ENCODE peak calls at places on chromosomes 5 and 9, in four cellular contexts. C, Z, T and S are unnamed samples.

GRCh38 chr5:68965926-68966325 is 127.9 kb upstream of the SLC30A5 start:
- DNase-seq in C (no peak), Z (no peak), T (no peak), S (no peak)

GRCh38 chr9:92563701-92564100 is 27.9 kb upstream of the ECM2 start:
- DNase-seq in C (no peak), Z (no peak), T (no peak), S (no peak)

GRCh38 chr5:141420855-141421488 is at the start of gene PCDHGA11:
- DNase-seq in C (peak), Z (no peak), T (no peak), S (peak)

GRCh38 chr9:72476617-72477375 is 44.6 kb upstream of the TMC1 start:
- DNase-seq in C (no peak), Z (peak), T (no peak), S (no peak)

GRCh38 chr9:20685769-20686168 is 1.7 kb downstream of the FOCAD start:
- DNase-seq in C (no peak), Z (no peak), T (no peak), S (no peak)

GRCh38 chr9:93496285-93496684 is 42.9 kb upstream of the FAM120AOS start:
- DNase-seq in C (no peak), Z (no peak), T (no peak), S (no peak)

GRCh38 chr5:25444697-25445096 is 799.9 kb upstream of the CDH10 start:
- DNase-seq in C (no peak), Z (no peak), T (no peak), S (no peak)

GRCh38 chr9:124779368-124780059 is 2.6 kb downstream of the OLFML2A start:
- DNase-seq in C (no peak), Z (peak), T (peak), S (no peak)

GRCh38 chr9:25733336-25733982 is 55.2 kb upstream of the TUSC1 start:
- DNase-seq in C (no peak), Z (no peak), T (no peak), S (no peak)

GRCh38 chr5:1336106-1336561 is 8.8 kb downstream of the CLPTM1L start:
- DNase-seq in C (no peak), Z (no peak), T (no peak), S (no peak)

GRCh38 chr5:82018462-82018861 is 46.6 kb downstream of the ATG10 start:
- DNase-seq in C (no peak), Z (peak), T (no peak), S (no peak)

GRCh38 chr9:110049699-110050450 is 158.1 kb downstream of the C9orf152 start:
- DNase-seq in C (no peak), Z (no peak), T (no peak), S (peak)

GRCh38 chr9:12631866-12632265 is 61.3 kb upstream of the TYRP1 start:
- DNase-seq in C (no peak), Z (no peak), T (no peak), S (no peak)

GRCh38 chr5:127799293-127799905 is 96.2 kb downstream of the CCDC192 start:
- DNase-seq in C (no peak), Z (no peak), T (no peak), S (no peak)

GRCh38 chr9:112112519-112112918 is 62.6 kb downstream of the SUSD1 start:
- DNase-seq in C (no peak), Z (no peak), T (no peak), S (no peak)

GRCh38 chr5:90161399-90161798 is 248.2 kb downstream of the CETN3 start:
- DNase-seq in C (no peak), Z (peak), T (no peak), S (peak)

GRCh38 chr9:38195737-38196161 is 126.7 kb upstream of the SHB start:
- DNase-seq in C (no peak), Z (peak), T (no peak), S (no peak)

GRCh38 chr9:115164511-115164974 is 46.6 kb upstream of the TNC start:
- DNase-seq in C (no peak), Z (peak), T (no peak), S (no peak)

DNA sequence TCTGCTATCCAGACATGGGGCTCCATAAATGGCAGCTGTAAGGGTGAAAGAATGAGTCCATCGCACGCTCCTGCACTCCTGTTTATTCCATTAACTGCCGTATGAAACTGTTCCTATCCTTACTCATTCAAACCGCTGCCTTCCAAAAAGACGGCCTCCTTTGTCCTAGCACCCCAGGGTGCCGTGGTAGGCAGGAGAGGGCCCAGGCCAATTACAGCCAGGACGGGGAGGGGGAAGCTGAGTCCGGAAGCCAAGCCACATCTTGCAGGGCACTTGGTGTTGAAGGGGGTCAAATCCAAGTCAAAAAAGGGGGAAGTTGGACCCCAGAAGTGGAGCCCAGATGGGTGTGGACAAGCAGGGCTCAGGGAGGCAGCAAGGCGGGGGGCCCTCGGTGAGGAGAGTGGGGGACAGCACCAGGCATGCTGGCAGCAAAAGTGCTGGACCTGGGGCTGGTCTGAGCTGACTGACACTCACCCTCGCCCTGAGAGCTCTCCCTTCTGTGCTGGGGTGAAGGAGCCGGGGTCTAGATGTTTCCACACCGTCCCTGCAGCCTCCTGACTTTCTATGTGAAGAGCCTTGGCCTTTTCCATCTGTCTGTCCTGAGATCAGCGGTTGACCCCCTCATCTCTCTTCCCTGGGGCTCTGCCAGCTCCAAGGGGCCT is 63.3 kb downstream of the COL23A1 start:
- DNase-seq in C (no peak), Z (no peak), T (no peak), S (no peak)
- TF ChIP-seq SUZ12 in C (no peak), Z (no peak), T (no peak), S (no peak)

DNA sequence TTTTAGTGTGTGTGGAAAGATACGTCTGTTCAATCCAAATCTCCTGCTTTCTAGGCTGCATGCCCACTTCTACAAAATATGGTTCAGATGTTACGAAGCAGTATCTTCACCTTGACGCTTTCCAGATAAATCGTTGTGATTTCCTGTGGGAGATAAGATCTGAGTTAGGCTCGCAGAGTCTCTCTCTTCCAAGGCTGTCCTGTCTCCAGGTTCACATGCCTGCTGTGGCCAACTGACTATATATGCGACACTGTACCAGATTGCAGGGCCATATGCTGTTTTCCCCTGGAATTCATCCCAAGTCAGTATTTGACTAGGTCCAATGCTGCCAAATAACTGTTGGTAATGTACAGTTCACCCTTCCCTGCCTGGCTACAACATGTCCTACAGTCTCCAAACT is 47.9 kb downstream of the TMEM252 start:
- DNase-seq in C (no peak), Z (no peak), T (no peak), S (no peak)
- TF ChIP-seq SUZ12 in C (no peak), Z (no peak), T (no peak), S (no peak)

GRCh38 chr5:54643679-54644078 is 126.1 kb downstream of the SNX18 start:
- DNase-seq in C (no peak), Z (no peak), T (no peak), S (no peak)
- TF ChIP-seq SUZ12 in C (no peak), Z (no peak), T (no peak), S (no peak)

GRCh38 chr9:78654324-78654723 is 357.4 kb downstream of the PSAT1 start:
- DNase-seq in C (no peak), Z (no peak), T (no peak), S (no peak)
- TF ChIP-seq SUZ12 in C (no peak), Z (no peak), T (no peak), S (no peak)

DNA sequence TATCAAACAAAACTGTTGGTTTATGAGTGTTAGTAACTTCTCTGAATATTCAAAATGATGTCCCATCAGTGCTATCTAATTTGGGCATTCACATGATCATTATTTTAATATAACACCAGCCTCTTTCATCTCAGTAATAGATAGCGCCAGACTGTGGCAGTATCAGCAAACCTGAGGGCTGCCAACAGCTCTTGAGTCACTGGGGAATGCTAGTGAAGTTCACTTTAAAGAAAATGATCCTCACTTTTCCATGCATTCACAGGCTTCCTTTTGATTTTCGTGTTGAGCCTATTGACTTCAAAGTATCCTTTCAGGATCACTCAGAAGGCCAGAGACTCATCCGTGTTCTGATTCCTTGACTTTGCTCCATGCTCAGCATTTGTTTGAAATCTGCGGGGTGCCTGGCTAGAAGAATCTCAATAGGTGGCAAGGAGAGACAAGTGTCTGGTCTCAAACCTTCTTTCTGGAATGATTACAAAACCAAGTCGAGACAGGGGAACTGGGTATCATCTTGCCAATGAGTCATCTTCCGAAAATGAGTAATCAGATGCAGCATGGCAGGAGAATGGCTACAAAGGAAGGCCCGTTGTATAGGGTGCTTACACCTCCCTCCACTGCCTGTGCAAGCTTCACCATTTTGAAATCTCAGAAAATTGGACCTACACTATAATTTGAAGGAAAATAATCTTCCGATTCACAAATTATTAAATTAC is 509.1 kb downstream of the RASEF start:
- DNase-seq in C (no peak), Z (no peak), T (no peak), S (no peak)
- TF ChIP-seq SUZ12 in C (no peak), Z (no peak), T (no peak), S (no peak)

GRCh38 chr5:142821733-142822487 is 51.7 kb downstream of the ARHGAP26 start:
- DNase-seq in C (no peak), Z (peak), T (no peak), S (no peak)
- TF ChIP-seq SUZ12 in C (no peak), Z (no peak), T (no peak), S (no peak)

DNA sequence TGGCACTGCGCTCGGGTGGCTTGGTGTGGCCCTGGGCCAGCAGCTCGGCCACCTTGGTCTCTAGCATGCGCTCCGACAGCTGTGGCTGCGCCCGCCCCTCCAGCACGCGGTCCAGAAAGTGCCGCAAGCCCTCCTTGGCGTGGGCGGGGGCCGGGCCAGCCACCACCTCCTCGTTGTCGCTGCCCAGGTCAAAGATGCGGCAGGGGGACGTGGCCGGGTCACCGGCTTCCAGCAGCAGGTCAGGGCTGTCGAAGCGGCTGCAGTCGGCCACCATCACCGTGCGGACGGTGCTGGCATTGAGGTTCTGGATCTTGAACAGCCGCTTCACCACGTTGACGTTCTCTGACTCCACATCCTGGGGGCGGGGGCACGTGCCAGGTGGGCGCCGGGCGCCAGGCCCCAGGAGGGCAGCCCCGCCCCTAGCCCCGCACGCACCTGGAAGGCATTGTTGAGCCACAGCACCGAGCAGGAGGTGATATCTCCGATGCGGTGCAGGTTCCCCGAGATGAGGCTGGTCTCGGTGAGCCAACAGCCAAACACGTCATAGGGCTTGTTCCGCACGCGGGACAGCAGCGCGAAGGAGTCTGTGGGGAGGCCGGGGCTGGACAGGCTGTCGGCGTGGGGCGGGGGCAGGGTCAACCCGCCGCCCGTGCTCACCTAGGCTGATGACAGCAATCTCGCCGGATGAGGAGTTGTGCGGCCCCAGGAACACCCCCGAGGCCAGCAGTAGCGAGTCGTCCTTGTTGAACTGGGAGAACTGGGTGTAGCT is 2.2 kb downstream of the FBXW5 start:
- DNase-seq in C (no peak), Z (no peak), T (no peak), S (no peak)
- TF ChIP-seq SUZ12 in C (no peak), Z (no peak), T (no peak), S (no peak)

GRCh38 chr5:173716058-173716682 is 99.7 kb upstream of the BOD1 start:
- DNase-seq in C (no peak), Z (no peak), T (no peak), S (no peak)

GRCh38 chr5:173718469-173718868 is 102.0 kb upstream of the BOD1 start:
- DNase-seq in C (no peak), Z (no peak), T (no peak), S (no peak)

GRCh38 chr5:173717959-173718358 is 101.5 kb upstream of the BOD1 start:
- DNase-seq in C (no peak), Z (no peak), T (no peak), S (no peak)

GRCh38 chr5:173714551-173715428 is 98.3 kb upstream of the BOD1 start:
- DNase-seq in C (no peak), Z (no peak), T (no peak), S (no peak)

DNA sequence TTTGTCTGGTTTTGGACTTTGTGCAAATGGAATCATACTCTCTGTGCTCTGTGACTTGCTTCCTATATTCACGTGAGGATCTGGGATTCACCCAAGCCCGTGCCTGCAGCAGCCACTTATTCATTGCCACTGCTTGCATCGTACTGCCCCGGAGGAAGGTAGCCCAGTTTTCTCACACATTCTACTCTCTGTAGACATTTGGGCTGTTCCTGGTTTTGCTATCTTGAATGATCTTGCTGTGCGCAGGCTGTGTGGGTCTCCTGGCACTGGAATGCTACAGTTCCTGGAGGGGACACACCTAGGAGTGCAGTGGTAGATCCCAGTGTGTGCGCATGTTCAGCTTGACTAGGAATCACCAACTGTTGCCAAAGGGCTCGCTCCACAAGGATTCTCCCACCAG is 99.2 kb upstream of the BOD1 start:
- DNase-seq in C (no peak), Z (no peak), T (no peak), S (no peak)
- TF ChIP-seq SUZ12 in C (no peak), Z (no peak), T (no peak), S (no peak)

GRCh38 chr9:136081113-136081825 is 13.8 kb downstream of the NACC2 start:
- DNase-seq in C (no peak), Z (no peak), T (no peak), S (no peak)
- TF ChIP-seq SUZ12 in C (no peak), Z (no peak), T (no peak), S (no peak)